ENCODE peak calls at places on chromosome 12, in five cellular contexts. D is Calu3, Z is PC-3, V is HepG2, X is thoracic aorta. U is an unnamed sample.

GRCh38 chr12:113462880-113463745 is 8.6 kb downstream of the LHX5 start:
- DNase-seq in Z (no peak), D (no peak), X (no peak), V (no peak), U (no peak)

GRCh38 chr12:52308807-52309425 is 12.3 kb downstream of the KRT83 start:
- DNase-seq in Z (no peak), V (no peak), D (no peak), X (no peak), U (no peak)

GRCh38 chr12:106976013-106976658 is 10.8 kb downstream of the MTERF2 start:
- DNase-seq in D (no peak), V (peak; percentile 83), X (no peak), Z (no peak), U (no peak)

GRCh38 chr12:27732281-27732680 is 21.6 kb downstream of the MRPS35 start:
- DNase-seq in Z (peak; percentile 51), D (peak; percentile 31), V (peak; percentile 39), X (no peak), U (no peak)

GRCh38 chr12:119013023-119013422 is 31.7 kb downstream of the SRRM4 start:
- DNase-seq in V (no peak), Z (no peak), X (no peak), D (no peak), U (no peak)

GRCh38 chr12:5273709-5274108 is 158.2 kb upstream of the NTF3 start:
- DNase-seq in V (no peak), Z (no peak), D (no peak), X (no peak), U (no peak)

GRCh38 chr12:102095677-102096263 is 24.1 kb downstream of the NUP37 start:
- DNase-seq in V (peak; percentile 9), X (no peak), Z (peak; percentile 51), D (peak; percentile 12), U (no peak)

GRCh38 chr12:120955232-120955631 is 23.1 kb upstream of the HNF1A start:
- DNase-seq in X (no peak), D (no peak), V (no peak), Z (peak; percentile 22), U (no peak)

GRCh38 chr12:106740813-106741212 is 33.7 kb upstream of the RIC8B start:
- DNase-seq in D (no peak), Z (no peak), X (no peak), V (no peak), U (no peak)

GRCh38 chr12:51809193-51809592 is 39.3 kb downstream of the FIGNL2 start:
- DNase-seq in D (no peak), X (no peak), Z (no peak), V (no peak), U (no peak)

GRCh38 chr12:102722147-102722546 is 194.9 kb downstream of the PAH start:
- DNase-seq in X (no peak), D (no peak), Z (no peak), V (no peak), U (no peak)

GRCh38 chr12:124694846-124695497 is 127.6 kb upstream of the NCOR2 start:
- DNase-seq in X (no peak), V (no peak), D (peak; percentile 36), Z (no peak), U (no peak)

GRCh38 chr12:124720687-124721500 is 142.8 kb downstream of the SCARB1 start:
- DNase-seq in Z (peak; percentile 64), X (no peak), D (no peak), V (no peak), U (no peak)

GRCh38 chr12:32739279-32739678 is 16.4 kb downstream of the YARS2 start:
- DNase-seq in X (no peak), V (no peak), Z (no peak), D (no peak), U (no peak)

GRCh38 chr12:66065623-66066022 is 64.9 kb downstream of the LLPH start:
- DNase-seq in X (no peak), D (no peak), V (no peak), Z (no peak), U (no peak)

GRCh38 chr12:48999371-49000131 is at the start of gene DDN:
- DNase-seq in D (no peak), X (no peak), V (no peak), Z (peak; percentile 62), U (no peak)

GRCh38 chr12:29228474-29229157 is 79.5 kb downstream of the FAR2 start:
- DNase-seq in Z (no peak), X (no peak), D (no peak), V (no peak), U (no peak)

GRCh38 chr12:124694250-124694649 is 126.8 kb upstream of the NCOR2 start:
- DNase-seq in D (no peak), X (no peak), Z (no peak), V (no peak), U (no peak)

GRCh38 chr12:45421736-45422135 is 205.8 kb downstream of the ANO6 start:
- DNase-seq in V (no peak), Z (no peak), X (no peak), D (no peak), U (no peak)

GRCh38 chr12:123269395-123269892 is 2.2 kb downstream of the CDK2AP1 start:
- DNase-seq in D (no peak), V (peak; percentile 30), Z (no peak), X (no peak), U (peak; percentile 82)

GRCh38 chr12:53123578-53124351 is 20.5 kb downstream of the SOAT2 start:
- DNase-seq in D (no peak), V (no peak), X (no peak), Z (peak; percentile 15), U (no peak)

GRCh38 chr12:34297790-34298164 is 275.5 kb downstream of the ALG10 start:
- DNase-seq in Z (no peak), D (no peak), V (no peak), X (no peak), U (no peak)

GRCh38 chr12:1576410-1577240 is 17.8 kb downstream of the FBXL14 start:
- DNase-seq in Z (peak; percentile 7), V (no peak), D (no peak), X (no peak), U (no peak)

GRCh38 chr12:32891956-32892355 is 4.6 kb downstream of the PKP2 start:
- DNase-seq in D (peak; percentile 44), Z (peak; percentile 33), V (peak; percentile 75), X (no peak), U (no peak)

GRCh38 chr12:25366159-25366558 is 115.4 kb upstream of the KRAS start:
- DNase-seq in D (no peak), V (no peak), Z (no peak), X (no peak), U (no peak)

GRCh38 chr12:90216815-90217214 is 508.2 kb upstream of the ATP2B1 start:
- DNase-seq in V (no peak), X (no peak), D (peak; percentile 22), Z (peak; percentile 65), U (no peak)

GRCh38 chr12:47731723-47732122 is 6.4 kb upstream of the ENDOU start:
- DNase-seq in D (no peak), V (no peak), X (no peak), Z (peak; percentile 44), U (no peak)

GRCh38 chr12:108862588-108862959 is 5.2 kb upstream of the SSH1 start:
- DNase-seq in X (no peak), V (no peak), D (no peak), Z (no peak), U (no peak)

GRCh38 chr12:132600048-132601032 is 10.0 kb downstream of the LRCOL1 start:
- DNase-seq in Z (peak; percentile 76), X (no peak), D (peak; percentile 83), V (peak; percentile 54), U (peak; percentile 73)

GRCh38 chr12:101700299-101700820 is 2.9 kb downstream of the CHPT1 start:
- DNase-seq in Z (no peak), D (no peak), V (no peak), X (no peak), U (no peak)

GRCh38 chr12:46743471-46743870 is 82.3 kb downstream of the SLC38A4 start:
- DNase-seq in Z (no peak), X (no peak), V (no peak), D (no peak), U (no peak)

DNA sequence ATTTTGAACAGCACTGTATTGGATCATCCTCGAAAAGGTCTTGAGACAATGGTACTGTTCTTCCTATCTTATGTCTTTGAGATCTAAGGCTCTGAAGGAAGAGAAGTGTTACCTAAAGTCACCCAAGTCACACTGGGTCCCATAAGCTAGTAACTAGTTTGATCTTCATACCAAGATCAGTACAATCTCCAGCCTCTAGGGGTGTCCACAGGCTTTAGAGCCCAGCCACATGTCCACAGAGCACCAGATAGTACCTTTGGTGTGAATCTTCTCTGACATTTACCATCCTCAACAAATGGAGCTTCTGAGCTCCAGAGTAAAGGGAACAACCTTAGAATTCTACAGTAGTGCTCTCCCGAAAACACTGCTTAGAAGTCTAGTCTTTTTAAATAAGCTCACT is 78.7 kb downstream of the KSR2 start:
- DNase-seq in D (no peak), X (no peak), V (no peak), Z (peak; percentile 29), U (no peak)
- TF ChIP-seq CTCF in D (no peak), X (no peak), V (no peak), Z (peak; percentile 49), U (peak; percentile 32)

DNA sequence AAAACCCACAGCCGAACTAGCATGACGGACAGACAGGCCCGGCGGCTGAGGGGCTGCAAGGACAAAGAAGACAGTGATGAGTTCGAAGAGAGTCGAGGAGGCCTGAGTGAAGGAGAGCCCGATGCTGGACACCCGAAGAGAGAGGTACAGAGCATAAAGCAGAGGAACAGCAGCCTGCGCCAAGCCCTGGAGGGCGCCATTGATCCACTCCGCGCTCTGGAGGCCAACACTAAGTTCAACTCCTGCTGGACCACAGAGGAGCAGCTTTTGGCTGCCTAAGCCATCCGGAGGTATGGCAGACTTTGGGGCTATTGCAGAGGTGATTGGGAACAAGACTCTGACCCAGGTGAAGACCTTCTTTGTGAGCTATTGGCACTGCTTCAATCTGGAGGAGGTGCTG is 7.8 kb upstream of the PLXNC1 start:
- DNase-seq in X (no peak), D (no peak), Z (peak; percentile 34), V (peak; percentile 32), U (peak; percentile 16)
- TF ChIP-seq CTCF in X (no peak), D (no peak), Z (peak; percentile 50), V (peak; percentile 91), U (peak; percentile 45)

GRCh38 chr12:6567824-6568617 is at the start of gene NOP2:
- DNase-seq in V (peak; percentile 79), D (peak; percentile 94), Z (peak; percentile 86), X (peak; percentile 69), U (peak; percentile 90)
- TF ChIP-seq CTCF in V (no peak), D (no peak), Z (no peak), X (no peak), U (no peak)

GRCh38 chr12:401235-402126 is at the start of gene CCDC77:
- DNase-seq in X (peak; percentile 72), D (peak; percentile 93), Z (peak; percentile 95), V (peak; percentile 89), U (peak; percentile 91)
- TF ChIP-seq CTCF in X (no peak), D (no peak), Z (no peak), V (peak; percentile 59), U (peak; percentile 37)

GRCh38 chr12:2855546-2855945 is 1.3 kb downstream of the TEX52 start:
- DNase-seq in D (no peak), Z (no peak), X (no peak), V (no peak), U (no peak)

GRCh38 chr12:2858944-2859352 is 2.1 kb upstream of the TEX52 start:
- DNase-seq in D (no peak), X (no peak), V (no peak), Z (no peak), U (no peak)

GRCh38 chr12:2858334-2858733 is 1.5 kb upstream of the TEX52 start:
- DNase-seq in X (no peak), V (no peak), D (no peak), Z (no peak), U (no peak)

GRCh38 chr12:2856051-2856450 is 788 bp downstream of the TEX52 start:
- DNase-seq in Z (peak; percentile 19), D (no peak), V (no peak), X (no peak), U (no peak)

GRCh38 chr12:2856901-2857495 is at the start of gene TEX52:
- DNase-seq in X (no peak), D (no peak), V (peak; percentile 22), Z (no peak), U (no peak)
- TF ChIP-seq CTCF in X (no peak), D (no peak), V (no peak), Z (no peak), U (no peak)